ENCODE peak calls at places on chromosomes 7 and 10, in eight cellular contexts. Z is AG08395; L is NCI-H1417; I is activated naive CD8-positive, alpha-beta T cell treated with anti-CD3 and anti-CD28 coated beads for 36 hours; F is fibroblast of lung; B is T-helper 9 cell; S is fibroblast of mammary gland; G is M059J. V is an unnamed sample.
A peak's percentile ranks its signal among the peaks of the same experiment; 100 is the strongest.

GRCh38 chr10:84179059-84179710 is 5.6 kb downstream of the GPR15LG start:
- DNase-seq in Z (peak; percentile 81), S (peak; percentile 85), L (peak; percentile 84), B (no peak), F (peak; percentile 6), G (peak; percentile 30), I (no peak), V (no peak)

GRCh38 chr7:155681663-155682062 is 37.2 kb downstream of the RBM33 start:
- DNase-seq in G (no peak), Z (no peak), B (no peak), F (no peak), S (no peak), I (no peak), L (no peak), V (no peak)

GRCh38 chr10:95792874-95793285 is 36.9 kb downstream of the ENTPD1 start:
- DNase-seq in I (no peak), B (no peak), G (no peak), Z (peak; percentile 15), L (no peak), S (peak; percentile 47), F (peak; percentile 43), V (peak; percentile 79)

GRCh38 chr7:73809454-73810090 is 21.2 kb upstream of the CLDN4 start:
- DNase-seq in G (peak; percentile 75), I (no peak), B (no peak), S (peak; percentile 44), L (no peak), F (no peak), Z (no peak), V (no peak)

GRCh38 chr7:5222861-5223411 is 32.9 kb downstream of the WIPI2 start:
- DNase-seq in Z (no peak), F (no peak), L (peak; percentile 84), I (no peak), B (no peak), G (no peak), S (no peak), V (no peak)

GRCh38 chr7:93948106-93948505 is 26.6 kb downstream of the GNG11 start:
- DNase-seq in I (no peak), F (peak; percentile 26), B (no peak), L (no peak), Z (peak; percentile 45), S (peak; percentile 37), G (peak; percentile 42), V (no peak)

GRCh38 chr10:29784175-29784773 is 149.5 kb upstream of the SVIL start:
- DNase-seq in F (peak; percentile 100), L (no peak), I (no peak), Z (peak; percentile 96), B (no peak), G (peak; percentile 97), S (peak; percentile 100), V (peak; percentile 99)

GRCh38 chr10:97499561-97500296 is 1.0 kb downstream of the UBTD1 start:
- DNase-seq in Z (peak; percentile 56), B (no peak), F (peak; percentile 78), S (peak; percentile 77), I (no peak), L (no peak), G (peak; percentile 68), V (peak; percentile 61)

GRCh38 chr7:7329321-7329720 is 147.0 kb downstream of the C1GALT1 start:
- DNase-seq in Z (no peak), S (no peak), B (no peak), L (no peak), G (no peak), F (no peak), I (no peak), V (no peak)

GRCh38 chr10:128922619-128923018 is 544.4 kb upstream of the MGMT start:
- DNase-seq in B (no peak), G (no peak), S (no peak), I (no peak), F (no peak), Z (no peak), L (no peak), V (no peak)

GRCh38 chr7:134777908-134778580 is 1.4 kb upstream of the CALD1 start:
- DNase-seq in I (no peak), S (peak; percentile 64), F (peak; percentile 56), B (no peak), L (no peak), G (peak; percentile 54), Z (no peak), V (peak; percentile 26)

GRCh38 chr10:112835933-112836564 is 114.0 kb upstream of the TCF7L2 start:
- DNase-seq in G (no peak), F (peak; percentile 47), S (peak; percentile 12), L (no peak), B (no peak), I (no peak), Z (peak; percentile 4), V (no peak)

GRCh38 chr10:78805176-78805575 is 263.6 kb upstream of the ZMIZ1 start:
- DNase-seq in F (peak; percentile 98), S (peak; percentile 99), L (no peak), G (peak; percentile 98), Z (peak; percentile 94), B (no peak), I (no peak), V (peak; percentile 98)

GRCh38 chr7:158018061-158018796 is 569.4 kb downstream of the PTPRN2 start:
- DNase-seq in Z (no peak), B (no peak), I (no peak), L (no peak), S (no peak), G (no peak), F (no peak), V (no peak)

V was measured in astrocyte of the spinal cord.